ENCODE peak calls at places on chromosome 14, in six cellular contexts. C, S, Y, X, V and K are unnamed samples.

GRCh38 chr14:106792543-106792942 is 1266.2 kb downstream of the TMEM121 start:
- DNase-seq in C (no peak), S (no peak), Y (no peak), X (no peak), V (no peak), K (no peak)

GRCh38 chr14:65628664-65629063 is 216.1 kb downstream of the FUT8 start:
- DNase-seq in C (no peak), S (no peak), Y (no peak), X (no peak), V (no peak), K (no peak)

GRCh38 chr14:67957925-67958324 is 138.3 kb downstream of the RAD51B start:
- DNase-seq in C (no peak), S (no peak), Y (no peak), X (no peak), V (no peak), K (no peak)

GRCh38 chr14:57060276-57060956 is 208.3 kb downstream of the EXOC5 start:
- DNase-seq in C (no peak), S (no peak), Y (no peak), X (peak), V (no peak), K (no peak)

GRCh38 chr14:24083462-24083861 is 10.6 kb upstream of the PCK2 start:
- DNase-seq in C (no peak), S (no peak), Y (no peak), X (no peak), V (no peak), K (no peak)

GRCh38 chr14:100256339-100256895 is 17.5 kb downstream of the YY1 start:
- DNase-seq in C (no peak), S (no peak), Y (no peak), X (no peak), V (no peak), K (no peak)

GRCh38 chr14:61328629-61329262 is 7.4 kb downstream of the PRKCH start:
- DNase-seq in C (no peak), S (no peak), Y (no peak), X (no peak), V (no peak), K (no peak)

GRCh38 chr14:104195854-104196253 is 57.5 kb downstream of the KIF26A start:
- DNase-seq in C (no peak), S (no peak), Y (no peak), X (no peak), V (no peak), K (no peak)

GRCh38 chr14:22563987-22564386 is 25.0 kb downstream of the DAD1 start:
- DNase-seq in C (no peak), S (no peak), Y (no peak), X (peak), V (no peak), K (no peak)